ENCODE peak calls at places on chromosomes 1 and 21, in eight cellular contexts. K is spleen; R is NB4; L is GM12865; T is tibial artery; X is GM06990; G is ovary; S is CD8-positive, alpha-beta T cell. D is an unnamed sample.

GRCh38 chr1:67058761-67059160 is 4.8 kb upstream of the SLC35D1 start:
- DNase-seq in K (no peak), R (no peak), L (no peak), T (no peak), X (no peak), G (no peak), S (no peak), D (no peak)

GRCh38 chr1:159786966-159787365 is 6.2 kb downstream of the DUSP23 start:
- DNase-seq in K (no peak), R (no peak), L (no peak), T (peak; percentile 31), X (no peak), G (no peak), S (no peak), D (no peak)

GRCh38 chr1:78223417-78224215 is 177.8 kb downstream of the GIPC2 start:
- DNase-seq in K (no peak), R (no peak), L (no peak), T (no peak), X (no peak), G (no peak), S (no peak), D (no peak)

GRCh38 chr1:212669102-212669501 is 30.5 kb downstream of the BATF3 start:
- DNase-seq in K (no peak), R (peak; percentile 71), L (peak; percentile 41), T (no peak), X (no peak), G (no peak), S (no peak), D (no peak)

GRCh38 chr1:50644447-50645105 is 221.3 kb upstream of the DMRTA2 start:
- DNase-seq in K (no peak), R (no peak), L (no peak), T (no peak), X (no peak), G (no peak), S (no peak), D (no peak)

GRCh38 chr1:246734861-246735260 is 10.7 kb downstream of the SCCPDH start:
- DNase-seq in K (no peak), R (no peak), L (no peak), T (no peak), X (no peak), G (no peak), S (no peak), D (no peak)

GRCh38 chr1:35120458-35121133 is 41.4 kb downstream of the ZMYM1 start:
- DNase-seq in K (no peak), R (no peak), L (peak; percentile 71), T (no peak), X (peak; percentile 50), G (peak; percentile 24), S (no peak), D (no peak)

GRCh38 chr1:81670286-81670685 is 130.4 kb upstream of the ADGRL2 start:
- DNase-seq in K (no peak), R (no peak), L (no peak), T (peak; percentile 68), X (no peak), G (peak; percentile 64), S (no peak), D (no peak)

GRCh38 chr1:54324750-54325704 is 81.2 kb downstream of the SSBP3 start:
- DNase-seq in K (no peak), R (no peak), L (no peak), T (no peak), X (no peak), G (peak; percentile 71), S (no peak), D (no peak)

GRCh38 chr1:230067441-230067870 is 418 bp downstream of the GALNT2 start:
- DNase-seq in K (no peak), R (peak; percentile 66), L (peak; percentile 25), T (no peak), X (peak; percentile 43), G (peak; percentile 36), S (no peak), D (no peak)

GRCh38 chr1:40636777-40637176 is 28.7 kb downstream of the RIMS3 start:
- DNase-seq in K (no peak), R (peak; percentile 17), L (no peak), T (no peak), X (no peak), G (no peak), S (no peak), D (no peak)

GRCh38 chr1:54711536-54711935 is 4.1 kb upstream of the TTC4 start:
- DNase-seq in K (no peak), R (no peak), L (no peak), T (no peak), X (no peak), G (no peak), S (no peak), D (no peak)

GRCh38 chr1:37915484-37916093 is 31.3 kb downstream of the INPP5B start:
- DNase-seq in K (no peak), R (no peak), L (no peak), T (no peak), X (no peak), G (no peak), S (no peak), D (no peak)

GRCh38 chr1:37914719-37915483 is 32.0 kb downstream of the INPP5B start:
- DNase-seq in K (no peak), R (no peak), L (no peak), T (no peak), X (no peak), G (no peak), S (no peak), D (no peak)

GRCh38 chr1:37922767-37923550 is 23.9 kb downstream of the INPP5B start:
- DNase-seq in K (peak; percentile 82), R (peak; percentile 98), L (peak; percentile 81), T (no peak), X (peak; percentile 66), G (no peak), S (no peak), D (peak; percentile 81)

GRCh38 chr1:37923551-37923889 is 23.3 kb downstream of the INPP5B start:
- DNase-seq in K (no peak), R (no peak), L (no peak), T (no peak), X (no peak), G (no peak), S (no peak), D (no peak)

GRCh38 chr1:37919277-37919676 is 27.6 kb downstream of the INPP5B start:
- DNase-seq in K (no peak), R (peak; percentile 61), L (peak; percentile 66), T (no peak), X (no peak), G (no peak), S (no peak), D (no peak)
- TF ChIP-seq CTCF in K (peak; percentile 10), R (peak; percentile 48), L (peak; percentile 58), T (no peak), X (peak; percentile 73), G (no peak), S (peak; percentile 40), D (peak; percentile 79)

DNA sequence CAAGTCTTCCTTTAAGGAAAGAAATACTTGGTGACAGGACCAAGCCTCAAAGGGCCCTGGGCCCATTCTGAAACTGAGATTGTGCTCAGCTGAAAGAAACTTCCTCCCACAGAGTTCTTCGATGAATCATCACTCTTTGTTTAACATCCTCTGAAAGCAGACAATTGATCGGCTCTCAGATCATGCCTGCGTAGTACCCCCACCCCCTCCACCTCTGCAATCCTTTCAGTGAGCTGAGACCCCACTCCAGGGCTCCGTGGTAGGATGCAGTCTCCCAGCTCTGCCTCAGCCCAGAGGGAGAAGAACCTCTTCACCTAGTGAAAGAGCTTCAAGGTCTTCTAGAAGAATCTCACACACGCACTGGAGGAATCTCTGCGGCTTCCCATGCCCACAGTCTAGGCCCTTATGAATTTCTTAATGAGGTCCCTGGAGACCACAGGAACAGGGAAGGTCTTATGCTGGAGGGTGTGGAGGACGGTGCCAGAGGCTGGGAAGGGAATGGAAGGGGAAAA is 104.9 kb upstream of the SOD1 start:
- DNase-seq in K (no peak), R (no peak), L (peak; percentile 57), T (no peak), X (peak; percentile 43), G (no peak), S (no peak), D (peak; percentile 21)
- H3K4me3 ChIP-seq in K (no peak overlapping the region), R (no peak overlapping the region), L (no peak overlapping the region), T (no peak overlapping the region), X (no peak overlapping the region), G (no peak overlapping the region), S (no peak overlapping the region), D (no peak overlapping the region)

DNA sequence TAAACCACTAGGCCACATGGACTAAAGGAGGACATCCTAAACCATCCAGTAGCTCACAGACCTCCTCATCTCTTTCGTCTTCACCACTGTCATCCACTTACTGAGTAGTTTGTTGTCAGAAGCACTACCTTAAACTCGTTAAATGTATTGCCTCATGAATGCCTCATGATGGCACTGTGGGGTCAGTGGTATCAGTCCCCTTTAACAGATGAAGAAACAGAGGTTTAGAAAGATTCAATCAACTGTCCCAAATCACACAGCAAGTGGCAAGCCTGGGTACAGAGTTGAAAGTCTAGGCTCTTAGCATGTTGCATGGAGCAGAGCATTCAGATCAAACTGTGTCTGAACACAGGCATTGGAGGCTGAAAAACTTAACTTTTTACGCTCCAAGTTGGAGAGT is 183.6 kb upstream of the KIAA0040 start:
- DNase-seq in K (no peak), R (peak; percentile 51), L (peak; percentile 61), T (no peak), X (no peak), G (no peak), S (no peak), D (no peak)
- TF ChIP-seq CTCF in K (no peak), R (peak; percentile 36), L (peak; percentile 48), T (no peak), X (peak; percentile 56), G (no peak), S (no peak), D (peak; percentile 60)

GRCh38 chr1:181931873-181932272 is 129.6 kb downstream of the ZNF648 start:
- DNase-seq in K (no peak), R (no peak), L (peak; percentile 11), T (no peak), X (no peak), G (no peak), S (no peak), D (no peak)

GRCh38 chr1:181936269-181936668 is 125.2 kb downstream of the ZNF648 start:
- DNase-seq in K (no peak), R (no peak), L (no peak), T (no peak), X (peak; percentile 42), G (no peak), S (no peak), D (no peak)

GRCh38 chr1:181936768-181937581 is 124.5 kb downstream of the ZNF648 start:
- DNase-seq in K (no peak), R (peak; percentile 69), L (peak; percentile 92), T (no peak), X (peak; percentile 69), G (no peak), S (no peak), D (peak; percentile 70)
- H3K4me3 ChIP-seq in K (no peak overlapping the region), R (no peak overlapping the region), L (peak overlapping the region; percentile 21), T (no peak overlapping the region), X (peak overlapping the region; percentile 46), G (no peak overlapping the region), S (no peak overlapping the region), D (no peak overlapping the region)